ENCODE peak calls at places on chromosomes 6 and 20, in eight cellular contexts. S is astrocyte of the spinal cord; A is kidney glomerular epithelial cell; E is T-helper 9 cell; K is omental fat pad; T is stimulated activated CD8-positive, alpha-beta memory T cell treated with anti-CD3 and anti-CD28 coated beads, Interleukin-4, amount 100 ng/mL, for 4 hours; Y is retina; L is NCI-H1436 treated with DMSO at 0.1 percent for 48 hours. V is an unnamed sample.

GRCh38 chr6:132218063-132218696 is 183.1 kb downstream of the MOXD1 start:
- DNase-seq in E (no peak), A (peak), K (no peak), S (peak), T (no peak), L (no peak), Y (no peak), V (no peak)

GRCh38 chr6:143536461-143536865 is 24.9 kb upstream of the FUCA2 start:
- DNase-seq in Y (peak), A (peak), S (peak), L (no peak), T (no peak), K (no peak), E (peak), V (no peak)

GRCh38 chr6:83252717-83253116 is 59.6 kb downstream of the RWDD2A start:
- DNase-seq in K (no peak), Y (no peak), T (no peak), E (no peak), S (peak), A (peak), L (no peak), V (no peak)

GRCh38 chr20:46354920-46355654 is 46.8 kb upstream of the CDH22 start:
- DNase-seq in S (no peak), E (no peak), A (no peak), T (no peak), K (no peak), L (no peak), Y (no peak), V (no peak)

GRCh38 chr20:63648895-63649589 is 4.2 kb downstream of the STMN3 start:
- DNase-seq in S (no peak), Y (no peak), A (no peak), L (no peak), K (no peak), E (no peak), T (no peak), V (no peak)

GRCh38 chr6:159108438-159108985 is 60.7 kb upstream of the FNDC1 start:
- DNase-seq in L (no peak), K (no peak), A (no peak), Y (peak), S (no peak), T (no peak), E (no peak), V (no peak)

GRCh38 chr6:156379946-156380707 is 397.1 kb upstream of the ARID1B start:
- DNase-seq in Y (peak), T (no peak), E (no peak), S (peak), K (no peak), L (no peak), A (peak), V (no peak)

GRCh38 chr6:139530551-139530950 is 156.1 kb upstream of the CITED2 start:
- DNase-seq in Y (no peak), K (no peak), L (no peak), E (no peak), S (no peak), A (peak), T (no peak), V (no peak)

GRCh38 chr6:106102034-106102433 is 15.9 kb downstream of the PRDM1 start:
- DNase-seq in L (no peak), A (no peak), S (no peak), Y (no peak), T (no peak), K (no peak), E (no peak), V (no peak)

V was measured in NCI-H2081 treated with DMSO at 0.1 percent for 48 hours.